ENCODE peak calls at places on chromosomes 11 and 22, in five cellular contexts. S is cardiac muscle cell, J is kidney, D is GM12865, F is right cardiac atrium. H is an unnamed sample.

GRCh38 chr22:24133187-24133965 is 47.9 kb upstream of the SUSD2 start:
- DNase-seq in J (no peak), S (peak; percentile 18), D (no peak), F (peak; percentile 75), H (peak; percentile 75)

GRCh38 chr11:112961751-112962747 is 829 bp downstream of the NCAM1 start:
- DNase-seq in D (no peak), F (peak; percentile 78), J (peak; percentile 72), S (peak; percentile 8), H (no peak)

GRCh38 chr11:64684357-64684756 is 38.6 kb downstream of the NRXN2 start:
- DNase-seq in D (no peak), J (no peak), F (no peak), S (no peak), H (no peak)

GRCh38 chr11:10418259-10418949 is 36.7 kb upstream of the AMPD3 start:
- DNase-seq in S (peak; percentile 45), F (no peak), D (no peak), J (no peak), H (no peak)

GRCh38 chr11:129766858-129767604 is 48.6 kb upstream of the TMEM45B start:
- DNase-seq in J (no peak), F (no peak), D (peak; percentile 27), S (peak; percentile 48), H (no peak)

GRCh38 chr11:46378811-46379482 is 2.5 kb upstream of the MDK start:
- DNase-seq in J (no peak), F (peak; percentile 63), S (no peak), D (no peak), H (no peak)

GRCh38 chr11:46390331-46391171 is 1.0 kb downstream of the CHRM4 start:
- DNase-seq in J (no peak), S (no peak), D (no peak), F (peak; percentile 43), H (peak; percentile 59)

GRCh38 chr11:130874396-130874795 is 41.9 kb downstream of the SNX19 start:
- DNase-seq in S (no peak), J (no peak), F (no peak), D (no peak), H (no peak)

GRCh38 chr22:17481424-17481823 is 81.9 kb upstream of the SLC25A18 start:
- DNase-seq in F (no peak), J (no peak), D (peak; percentile 34), S (no peak), H (no peak)
- H3K4me3 ChIP-seq in F (no peak overlapping the region), J (no peak overlapping the region), D (no peak overlapping the region), S (no peak overlapping the region), H (no peak overlapping the region)

GRCh38 chr11:79615425-79615824 is 174.6 kb upstream of the TENM4 start:
- DNase-seq in S (no peak), J (no peak), F (no peak), D (no peak), H (no peak)

GRCh38 chr11:79617561-79617960 is 176.7 kb upstream of the TENM4 start:
- DNase-seq in J (no peak), F (no peak), S (no peak), D (no peak), H (no peak)

GRCh38 chr11:79610678-79611077 is 169.8 kb upstream of the TENM4 start:
- DNase-seq in F (no peak), D (no peak), J (no peak), S (no peak), H (no peak)

DNA sequence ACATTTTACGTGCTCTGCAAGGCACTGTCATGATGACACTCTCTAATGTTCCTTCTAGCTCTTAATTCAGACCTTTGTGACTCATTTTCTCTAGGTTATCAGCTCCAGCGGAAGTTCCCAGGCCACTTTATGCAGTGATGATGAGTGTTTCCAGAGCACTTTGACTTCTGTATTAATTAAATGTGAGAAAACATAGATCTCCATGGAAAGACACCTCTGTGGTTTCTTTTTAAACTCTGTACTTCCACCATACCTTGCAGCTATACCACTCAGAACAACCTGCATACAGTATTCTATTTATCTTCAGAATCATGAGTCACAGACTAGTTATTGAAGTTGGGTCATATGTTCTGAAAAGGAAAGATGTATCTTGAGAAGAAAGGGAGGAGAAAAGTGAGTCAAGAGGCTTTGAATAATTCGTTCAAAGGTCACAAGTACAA is 175.6 kb upstream of the TENM4 start:
- DNase-seq in F (no peak), D (no peak), S (no peak), J (no peak), H (no peak)
- H3K4me3 ChIP-seq in F (no peak overlapping the region), D (no peak overlapping the region), S (no peak overlapping the region), J (no peak overlapping the region), H (no peak overlapping the region)

GRCh38 chr11:82732734-82733443 is 775 bp downstream of the FAM181B start:
- DNase-seq in D (no peak), S (no peak), F (peak; percentile 67), J (peak; percentile 72), H (no peak)

GRCh38 chr11:82731691-82732277 is 1.9 kb downstream of the FAM181B start:
- DNase-seq in F (no peak), S (no peak), D (no peak), J (no peak), H (no peak)

GRCh38 chr11:82734120-82734479 is 436 bp upstream of the FAM181B start:
- DNase-seq in J (no peak), D (no peak), F (no peak), S (no peak), H (no peak)

GRCh38 chr11:82733444-82734119 is at the start of gene FAM181B:
- DNase-seq in D (no peak), J (peak; percentile 88), S (peak; percentile 52), F (peak; percentile 90), H (peak; percentile 72)

DNA sequence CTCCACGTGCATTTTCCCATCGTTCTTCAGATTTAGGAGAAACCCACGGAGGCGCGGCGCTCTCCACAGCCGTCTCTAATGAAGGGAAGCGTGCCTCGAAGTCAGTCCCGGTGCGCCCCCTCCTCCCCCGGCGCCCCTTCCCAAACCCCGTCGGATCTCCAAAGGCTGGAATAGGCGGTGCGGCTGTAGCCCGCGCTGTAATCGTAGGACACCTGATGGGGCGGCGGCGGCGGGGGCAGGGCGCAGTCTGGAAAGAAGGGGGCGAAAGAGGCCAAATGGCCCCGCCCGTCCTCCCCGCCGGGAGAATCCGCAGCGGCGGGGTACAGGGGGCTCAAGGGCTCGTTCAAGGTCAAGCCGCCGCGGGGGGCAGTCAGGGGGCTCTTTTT is 1.3 kb downstream of the FAM181B start:
- DNase-seq in S (no peak), D (no peak), J (peak; percentile 56), F (peak; percentile 59), H (no peak)
- H3K4me3 ChIP-seq in S (peak overlapping the region; percentile 76), D (no peak overlapping the region), J (no peak overlapping the region), F (peak overlapping the region; percentile 52), H (peak overlapping the region; percentile 27)

GRCh38 chr22:22375586-22376351 is 131.2 kb downstream of the VPREB1 start:
- DNase-seq in J (no peak), F (no peak), D (peak; percentile 36), S (no peak), H (no peak)

GRCh38 chr22:22374579-22374978 is 130.0 kb downstream of the VPREB1 start:
- DNase-seq in J (no peak), F (no peak), D (no peak), S (no peak), H (no peak)

GRCh38 chr22:22372063-22372462 is 127.5 kb downstream of the VPREB1 start:
- DNase-seq in J (no peak), F (no peak), D (no peak), S (no peak), H (no peak)

GRCh38 chr22:22376352-22376706 is 131.7 kb downstream of the VPREB1 start:
- DNase-seq in J (no peak), D (no peak), S (no peak), F (no peak), H (no peak)

DNA sequence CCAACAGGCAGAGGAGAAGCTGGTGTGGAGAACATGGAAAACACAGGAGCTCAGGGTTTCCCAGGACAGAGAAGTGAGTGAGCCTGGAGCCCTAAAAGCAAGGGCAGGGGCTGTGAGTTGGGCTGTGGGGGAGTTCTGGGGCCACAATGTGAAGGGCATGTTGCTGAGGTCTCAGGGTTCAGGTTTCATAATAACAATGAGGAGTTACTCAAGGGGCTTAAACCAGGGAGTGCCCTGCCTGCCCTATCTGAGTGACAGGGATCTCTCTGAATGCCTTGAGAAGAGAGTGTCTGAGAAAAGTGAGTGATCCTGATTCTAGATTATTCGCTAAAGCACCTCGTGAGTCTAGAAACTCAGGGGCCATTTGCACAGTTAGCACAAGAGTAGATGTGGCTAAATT is 129.6 kb downstream of the VPREB1 start:
- DNase-seq in S (no peak), J (no peak), F (no peak), D (no peak), H (no peak)
- H3K4me3 ChIP-seq in S (no peak overlapping the region), J (no peak overlapping the region), F (no peak overlapping the region), D (no peak overlapping the region), H (no peak overlapping the region)

GRCh38 chr22:18048441-18048898 is 24.1 kb upstream of the MICAL3 start:
- DNase-seq in J (peak; percentile 71), F (no peak), D (no peak), S (peak; percentile 50), H (peak; percentile 77)
- H3K4me3 ChIP-seq in J (no peak overlapping the region), F (no peak overlapping the region), D (no peak overlapping the region), S (no peak overlapping the region), H (peak overlapping the region; percentile 11)

GRCh38 chr11:49851971-49852389 is 100.2 kb upstream of the OR4C13 start:
- DNase-seq in D (no peak), J (no peak), S (no peak), F (peak; percentile 22), H (no peak)

DNA sequence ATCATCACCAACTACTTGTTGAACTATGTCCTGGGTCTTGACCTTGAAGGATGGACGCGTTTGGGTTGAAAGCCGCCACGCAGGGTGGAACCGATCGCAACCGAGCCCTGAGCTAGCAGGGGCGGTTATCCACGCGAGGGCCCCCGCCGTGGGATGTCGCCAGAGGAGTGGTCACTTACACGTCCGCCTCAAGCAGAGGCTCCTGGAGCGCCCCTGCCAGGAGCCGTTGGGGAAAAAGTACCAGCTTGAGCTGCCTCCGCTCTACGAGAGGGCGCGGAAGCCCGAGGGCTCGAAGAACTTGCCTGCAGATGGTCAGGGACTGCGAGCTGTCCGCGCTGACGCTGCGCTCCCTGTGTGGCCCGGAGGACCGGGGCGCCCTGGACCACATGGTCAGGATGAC is 100.7 kb upstream of the OR4C13 start:
- DNase-seq in S (no peak), D (no peak), F (no peak), J (no peak), H (no peak)
- H3K4me3 ChIP-seq in S (no peak overlapping the region), D (no peak overlapping the region), F (no peak overlapping the region), J (no peak overlapping the region), H (no peak overlapping the region)

GRCh38 chr11:57322881-57323467 is 1.8 kb downstream of the TNKS1BP1 start:
- DNase-seq in J (no peak), S (no peak), F (no peak), D (no peak), H (peak; percentile 60)

GRCh38 chr11:57323503-57324153 is 1.1 kb downstream of the TNKS1BP1 start:
- DNase-seq in J (no peak), S (peak; percentile 52), D (no peak), F (peak; percentile 69), H (no peak)

GRCh38 chr11:57324886-57325734 is at the start of gene TNKS1BP1:
- DNase-seq in S (peak; percentile 99), D (peak; percentile 95), F (peak; percentile 99), J (peak; percentile 99), H (peak; percentile 99)

GRCh38 chr11:57325735-57326048 is 940 bp upstream of the TNKS1BP1 start:
- DNase-seq in J (peak; percentile 93), S (no peak), F (peak; percentile 85), D (no peak), H (peak; percentile 83)

GRCh38 chr11:57324154-57324885 is 432 bp downstream of the TNKS1BP1 start:
- DNase-seq in D (peak; percentile 32), F (peak; percentile 78), S (peak; percentile 65), J (peak; percentile 90), H (peak; percentile 80)
- H3K4me3 ChIP-seq in D (peak overlapping the region; percentile 56), F (peak overlapping the region; percentile 97), S (peak overlapping the region; percentile 64), J (peak overlapping the region; percentile 78), H (peak overlapping the region; percentile 71)